ENCODE peak calls at places on chromosomes 6 and 20, in nine cellular contexts. R is ovary, D is thyroid gland, B is ascending aorta, E is PC-3, M is hepatocyte, P is tibial nerve, Z is cardiac muscle cell, H is GM23338. A is an unnamed sample. For H3K36me3 and H3K4me1, the result is how much of the 10 kb centered on the place peaks cover.

GRCh38 chr20:10322073-10323012 is 103.7 kb downstream of the SNAP25 start:
- DNase-seq in R (no peak), D (no peak), B (no peak), E (peak), M (no peak), P (no peak), Z (peak), H (no peak), A (no peak)

GRCh38 chr20:50101900-50102299 is 11.1 kb downstream of the UBE2V1 start:
- DNase-seq in R (no peak), D (no peak), B (no peak), E (no peak), M (no peak), P (no peak), Z (no peak), H (no peak), A (no peak)

GRCh38 chr6:24228681-24229255 is 102.8 kb downstream of the NRSN1 start:
- DNase-seq in R (no peak), D (no peak), B (no peak), E (no peak), M (no peak), P (no peak), Z (peak), H (no peak), A (no peak)

GRCh38 chr6:13357551-13358075 is 29.3 kb upstream of the TBC1D7 start:
- DNase-seq in R (no peak), D (no peak), B (no peak), E (no peak), M (no peak), P (no peak), Z (peak), H (peak), A (no peak)

GRCh38 chr6:12479885-12480284 is 189.7 kb downstream of the EDN1 start:
- DNase-seq in R (no peak), D (no peak), B (no peak), E (no peak), M (no peak), P (no peak), Z (peak), H (no peak), A (no peak)

GRCh38 chr6:166911248-166911677 is 45.1 kb downstream of the RNASET2 start:
- DNase-seq in R (no peak), D (no peak), B (no peak), E (no peak), M (no peak), P (no peak), Z (peak), H (no peak), A (no peak)

GRCh38 chr6:143059616-143060353 is 904 bp upstream of the AIG1 start:
- DNase-seq in R (no peak), D (peak), B (no peak), E (peak), M (peak), P (no peak), Z (peak), H (peak), A (peak)

GRCh38 chr6:131852200-131852599 is 44.4 kb downstream of the ENPP1 start:
- DNase-seq in R (no peak), D (no peak), B (no peak), E (no peak), M (no peak), P (no peak), Z (no peak), H (no peak), A (no peak)

GRCh38 chr6:110664933-110665332 is 150.3 kb downstream of the CDK19 start:
- DNase-seq in R (no peak), D (no peak), B (no peak), E (peak), M (no peak), P (no peak), Z (no peak), H (no peak), A (no peak)

GRCh38 chr6:90584636-90585255 is 2.1 kb downstream of the MAP3K7 start:
- DNase-seq in R (no peak), D (no peak), B (no peak), E (no peak), M (no peak), P (no peak), Z (no peak), H (no peak), A (no peak)

GRCh38 chr6:1485678-1486077 is 96.3 kb downstream of the FOXF2 start:
- DNase-seq in R (no peak), D (no peak), B (no peak), E (peak), M (peak), P (no peak), Z (peak), H (no peak), A (no peak)

DNA sequence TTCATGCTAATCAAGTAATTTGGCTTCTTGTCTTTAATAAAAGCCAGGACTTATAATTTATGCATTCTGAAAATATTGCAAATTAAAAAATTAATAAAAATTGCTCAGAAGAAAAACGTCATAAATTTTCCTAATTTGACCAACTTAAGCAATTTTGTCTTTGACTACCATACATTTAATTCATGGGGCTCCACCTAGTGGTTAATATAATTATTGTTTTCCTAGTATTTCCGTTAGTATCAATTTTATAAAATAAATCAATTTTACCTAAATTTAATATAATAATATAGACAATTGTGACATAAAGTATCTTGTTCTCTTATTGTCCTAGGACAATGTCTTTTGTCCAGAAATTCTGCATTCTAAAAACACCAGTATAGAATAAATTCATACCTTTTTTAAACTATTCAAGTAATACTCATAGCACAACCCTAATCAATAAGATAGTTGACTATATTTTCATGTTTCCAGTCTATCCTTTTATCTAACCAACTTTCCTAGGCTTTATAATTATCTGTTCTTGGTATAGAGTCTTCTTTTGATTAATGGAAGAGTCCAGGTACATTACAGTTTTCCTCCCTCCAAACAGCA is 319.9 kb downstream of the TRDN start:
- DNase-seq in R (no peak), D (no peak), B (no peak), E (peak), M (peak), P (no peak), Z (peak), H (peak), A (no peak)
- H3K36me3 ChIP-seq in R (under half), D (under half), B (under half), E (under half), M (under half), P (under half), Z (under half), H (under half), A (under half)

DNA sequence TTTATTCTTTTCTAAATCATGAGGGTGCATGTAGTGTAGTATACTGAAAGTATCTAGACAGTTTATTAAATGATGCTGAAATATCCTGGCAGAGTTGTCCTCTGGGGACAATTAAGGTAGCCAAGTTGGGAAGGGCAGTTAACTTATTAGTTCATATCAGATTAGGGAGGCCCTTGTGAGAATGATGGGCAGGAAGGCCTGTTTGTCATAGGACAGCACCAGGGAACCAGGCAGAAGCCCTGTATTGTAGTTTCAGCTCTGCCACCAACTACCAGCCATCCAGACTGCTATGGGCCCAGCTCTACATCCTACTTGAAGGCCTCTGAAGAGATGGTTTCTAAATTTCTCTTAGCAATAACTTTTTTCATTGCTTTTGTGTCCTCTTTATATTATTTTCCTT is 4.0 kb downstream of the MYLIP start:
- DNase-seq in R (no peak), D (no peak), B (no peak), E (no peak), M (peak), P (no peak), Z (no peak), H (no peak), A (no peak)
- H3K4me1 ChIP-seq in R (under half), D (half or more), B (under half), E (half or more), M (half or more), P (half or more), Z (half or more), H (under half), A (under half)

GRCh38 chr6:3784423-3784822 is 32.9 kb upstream of the PXDC1 start:
- DNase-seq in R (no peak), D (no peak), B (no peak), E (no peak), M (no peak), P (no peak), Z (no peak), H (no peak), A (no peak)
- H3K36me3 ChIP-seq in R (under half), D (under half), B (under half), E (under half), M (under half), P (under half), Z (under half), H (under half), A (under half)

GRCh38 chr6:138971601-138972000 is 16.5 kb downstream of the REPS1 start:
- DNase-seq in R (no peak), D (no peak), B (no peak), E (no peak), M (no peak), P (no peak), Z (no peak), H (peak), A (no peak)
- H3K4me1 ChIP-seq in R (under half), D (under half), B (under half), E (half or more), M (under half), P (under half), Z (under half), H (half or more), A (under half)

A was measured in Caco-2.